ENCODE peak calls at places on chromosomes 6 and 20, in nine cellular contexts. V is gastrocnemius medialis, N is upper lobe of left lung, B is IMR-90, O is endothelial cell of umbilical vein, Q is right lobe of liver, Y is spleen, S is tibial nerve, L is stomach. X is an unnamed sample. For H3K36me3, the result is how much of the 10 kb centered on the place peaks cover.

GRCh38 chr6:147837540-147837939 is 329.1 kb downstream of the SAMD5 start:
- DNase-seq in V (no peak), N (no peak), B (no peak), O (no peak), Q (no peak), Y (no peak), S (no peak), L (no peak), X (no peak)

GRCh38 chr6:85479221-85479620 is 29.3 kb downstream of the NT5E start:
- DNase-seq in V (no peak), N (no peak), B (peak), O (no peak), Q (no peak), Y (no peak), S (no peak), L (no peak), X (no peak)

GRCh38 chr20:11373391-11373790 is 544.3 kb upstream of the BTBD3 start:
- DNase-seq in V (no peak), N (no peak), B (no peak), O (no peak), Q (no peak), Y (no peak), S (no peak), L (no peak), X (no peak)

GRCh38 chr6:107843400-107843799 is 19.3 kb upstream of the SCML4 start:
- DNase-seq in V (no peak), N (no peak), B (no peak), O (no peak), Q (peak), Y (no peak), S (no peak), L (no peak), X (no peak)

GRCh38 chr6:13495112-13495765 is 7.8 kb upstream of the GFOD1 start:
- DNase-seq in V (no peak), N (no peak), B (no peak), O (no peak), Q (no peak), Y (no peak), S (no peak), L (no peak), X (no peak)

GRCh38 chr6:121055572-121056163 is 278.6 kb downstream of the TBC1D32 start:
- DNase-seq in V (no peak), N (no peak), B (peak), O (peak), Q (no peak), Y (no peak), S (no peak), L (no peak), X (no peak)

GRCh38 chr6:17703256-17703694 is 3.5 kb downstream of the NUP153 start:
- DNase-seq in V (no peak), N (no peak), B (peak), O (peak), Q (no peak), Y (no peak), S (no peak), L (no peak), X (no peak)

GRCh38 chr6:63391203-63391970 is 71.6 kb upstream of the LGSN start:
- DNase-seq in V (no peak), N (no peak), B (no peak), O (no peak), Q (no peak), Y (no peak), S (no peak), L (no peak), X (no peak)

GRCh38 chr20:4504814-4505213 is 216.9 kb upstream of the PRND start:
- DNase-seq in V (no peak), N (no peak), B (no peak), O (no peak), Q (no peak), Y (no peak), S (no peak), L (no peak), X (no peak)

GRCh38 chr20:20530428-20531151 is 162.7 kb downstream of the INSM1 start:
- DNase-seq in V (no peak), N (no peak), B (no peak), O (no peak), Q (no peak), Y (no peak), S (no peak), L (no peak), X (no peak)

GRCh38 chr6:6224933-6225486 is 95.5 kb downstream of the F13A1 start:
- DNase-seq in V (no peak), N (no peak), B (no peak), O (no peak), Q (no peak), Y (no peak), S (no peak), L (no peak), X (no peak)

GRCh38 chr20:63765918-63766317 is 26.3 kb downstream of the SLC2A4RG start:
- DNase-seq in V (no peak), N (no peak), B (no peak), O (no peak), Q (no peak), Y (no peak), S (no peak), L (no peak), X (no peak)

GRCh38 chr20:57476073-57476526 is 48.8 kb downstream of the CTCFL start:
- DNase-seq in V (no peak), N (no peak), B (no peak), O (peak), Q (no peak), Y (peak), S (no peak), L (no peak), X (no peak)
- TF ChIP-seq POLR2A in V (peak), N (no peak), B (no peak), O (no peak), Q (no peak), Y (no peak), S (no peak), L (no peak), X (no peak)

DNA sequence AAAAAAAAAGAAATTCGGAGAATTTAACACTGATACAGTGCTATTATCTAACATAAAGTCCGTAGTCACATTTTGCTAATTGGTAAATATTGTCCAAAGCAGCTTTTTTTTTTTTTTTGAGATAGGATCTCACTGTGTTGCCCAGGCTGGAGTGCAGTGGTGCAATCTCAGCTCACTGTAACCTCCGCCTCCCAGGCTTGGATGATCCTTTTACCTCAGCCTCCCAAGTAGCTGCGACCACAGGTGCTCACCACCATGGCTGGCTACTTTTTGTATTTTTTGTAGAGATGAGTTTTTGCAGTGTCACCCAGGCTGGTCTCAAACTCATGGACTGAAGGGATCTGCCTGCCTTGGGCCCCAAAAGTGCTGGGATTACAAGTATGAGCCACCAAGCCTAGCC is 15.9 kb downstream of the MTO1 start:
- DNase-seq in V (no peak), N (no peak), B (no peak), O (no peak), Q (no peak), Y (no peak), S (no peak), L (no peak), X (no peak)
- H3K36me3 ChIP-seq in V (under half), N (half or more), B (under half), O (under half), Q (half or more), Y (under half), S (under half), L (half or more), X (under half)

GRCh38 chr20:23666698-23667097 is 22.1 kb downstream of the CST4 start:
- DNase-seq in V (no peak), N (no peak), B (no peak), O (no peak), Q (no peak), Y (no peak), S (no peak), L (no peak), X (no peak)

GRCh38 chr20:23664954-23665353 is 23.9 kb downstream of the CST4 start:
- DNase-seq in V (no peak), N (no peak), B (no peak), O (no peak), Q (no peak), Y (no peak), S (no peak), L (no peak), X (no peak)

GRCh38 chr20:23667666-23668065 is 21.2 kb downstream of the CST4 start:
- DNase-seq in V (no peak), N (no peak), B (no peak), O (no peak), Q (no peak), Y (no peak), S (no peak), L (no peak), X (no peak)

GRCh38 chr20:23668477-23668951 is 20.3 kb downstream of the CST4 start:
- DNase-seq in V (no peak), N (peak), B (peak), O (peak), Q (no peak), Y (peak), S (peak), L (peak), X (no peak)

GRCh38 chr20:23666189-23666588 is 22.6 kb downstream of the CST4 start:
- DNase-seq in V (no peak), N (no peak), B (no peak), O (no peak), Q (no peak), Y (no peak), S (no peak), L (no peak), X (no peak)
- H3K27ac ChIP-seq in V (no peak), N (no peak), B (no peak), O (no peak), Q (no peak), Y (no peak), S (no peak), L (no peak), X (no peak)

GRCh38 chr6:37493047-37493995 is 6.4 kb downstream of the CCDC167 start:
- DNase-seq in V (no peak), N (no peak), B (no peak), O (no peak), Q (no peak), Y (no peak), S (no peak), L (peak), X (no peak)
- TF ChIP-seq POLR2A in V (no peak), N (no peak), B (no peak), O (no peak), Q (no peak), Y (no peak), S (no peak), L (no peak), X (no peak)

GRCh38 chr6:144469144-144469575 is 184.0 kb downstream of the UTRN start:
- DNase-seq in V (no peak), N (no peak), B (no peak), O (no peak), Q (no peak), Y (no peak), S (no peak), L (no peak), X (no peak)
- H3K36me3 ChIP-seq in V (under half), N (under half), B (under half), O (under half), Q (under half), Y (under half), S (under half), L (half or more), X (half or more)

DNA sequence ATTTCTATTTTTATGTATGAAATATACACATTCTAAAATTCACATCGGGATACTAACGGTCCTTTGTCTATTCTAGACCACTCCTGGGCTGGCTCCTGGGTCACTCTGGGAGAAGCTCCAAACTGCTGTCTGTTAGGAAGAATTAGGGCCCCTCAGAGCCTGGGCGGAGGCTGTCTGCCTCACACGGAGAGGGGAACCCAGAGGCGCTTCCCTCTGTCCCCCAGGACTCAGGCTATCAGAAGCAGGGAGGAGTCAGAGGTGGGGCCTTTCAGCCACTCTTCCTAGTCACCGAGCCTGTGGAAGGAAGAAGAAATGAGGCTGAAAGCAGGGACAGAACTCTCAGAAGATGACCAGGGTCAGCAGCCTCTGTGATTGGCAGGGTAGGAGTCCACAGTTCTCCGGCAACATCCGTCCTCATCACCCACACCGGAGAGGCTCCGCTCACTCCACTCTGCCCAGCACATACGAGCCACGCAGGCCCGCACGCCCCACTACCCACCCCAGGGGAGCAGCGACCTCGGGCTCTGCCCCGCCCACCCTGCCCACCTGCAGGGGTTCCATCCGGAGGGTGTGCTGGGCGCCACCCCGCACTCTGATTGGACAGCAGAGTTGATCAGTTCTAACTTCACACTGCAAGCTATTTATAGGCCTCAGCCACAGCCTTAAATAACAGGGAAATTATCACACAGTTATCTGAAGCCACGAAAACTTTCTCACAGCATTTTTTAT is 182.1 kb upstream of the AFDN start:
- DNase-seq in V (no peak), N (no peak), B (no peak), O (no peak), Q (no peak), Y (peak), S (no peak), L (no peak), X (no peak)
- H3K27ac ChIP-seq in V (no peak), N (no peak), B (no peak), O (no peak), Q (no peak), Y (no peak), S (peak), L (no peak), X (no peak)

GRCh38 chr6:89081129-89081422 is 525 bp downstream of the PNRC1 start:
- DNase-seq in V (no peak), N (no peak), B (no peak), O (no peak), Q (no peak), Y (no peak), S (no peak), L (no peak), X (no peak)

GRCh38 chr6:89080281-89081128 is at the start of gene PNRC1:
- DNase-seq in V (peak), N (peak), B (peak), O (peak), Q (peak), Y (peak), S (peak), L (peak), X (peak)

GRCh38 chr6:89082439-89082838 is 1.9 kb downstream of the PNRC1 start:
- DNase-seq in V (no peak), N (no peak), B (peak), O (peak), Q (no peak), Y (no peak), S (no peak), L (no peak), X (no peak)

GRCh38 chr6:89081423-89082322 is 1.1 kb downstream of the PNRC1 start:
- DNase-seq in V (peak), N (peak), B (peak), O (peak), Q (peak), Y (peak), S (peak), L (peak), X (peak)

DNA sequence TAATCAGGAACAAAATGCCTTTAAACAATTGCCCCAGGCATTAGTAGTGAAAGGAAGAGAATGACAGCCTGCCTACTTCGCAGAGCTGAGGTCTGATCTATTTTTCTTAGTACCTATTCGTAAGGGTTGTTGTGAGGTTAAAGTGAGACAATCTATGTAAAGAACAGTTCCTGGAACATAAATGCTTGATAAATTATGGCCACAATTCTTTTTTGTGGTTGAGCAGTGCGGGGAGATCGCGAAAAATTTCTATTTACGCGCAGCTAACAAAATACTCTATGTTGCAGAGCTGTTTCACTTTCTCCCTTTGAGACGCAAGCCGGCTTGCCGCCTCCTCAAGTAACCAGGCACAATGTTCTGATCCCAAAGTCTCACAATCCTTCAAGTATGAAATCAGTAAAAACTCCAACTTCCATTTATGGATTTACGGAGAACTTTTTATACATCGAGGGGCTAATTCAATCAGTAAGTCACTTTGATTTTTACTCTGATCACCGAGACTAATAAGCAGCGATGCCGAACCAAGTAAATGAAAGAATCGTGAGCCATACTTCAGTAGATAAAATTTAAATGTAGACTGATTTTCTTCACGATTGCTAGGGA is 839 bp upstream of the PNRC1 start:
- DNase-seq in V (no peak), N (peak), B (peak), O (peak), Q (peak), Y (peak), S (peak), L (peak), X (no peak)
- TF ChIP-seq POLR2A in V (no peak), N (peak), B (no peak), O (peak), Q (peak), Y (no peak), S (no peak), L (no peak), X (peak)